ENCODE peak calls at places on chromosomes 1 and 21, in four cellular contexts. One of them, this sample, is unnamed.

GRCh38 chr1:43554444-43554992 is 23.8 kb downstream of the PTPRF start:
- DNase-seq in fibroblast of lung: peak
- DNase-seq in coronary artery: no peak
- DNase-seq in body of pancreas: no peak
- DNase-seq in this sample: no peak

GRCh38 chr21:33650230-33650629 is 7.9 kb downstream of the ITSN1 start:
- DNase-seq in body of pancreas: no peak
- DNase-seq in coronary artery: no peak
- DNase-seq in fibroblast of lung: no peak
- DNase-seq in this sample: no peak

GRCh38 chr21:44752701-44753235 is 41.4 kb upstream of the TSPEAR start:
- DNase-seq in body of pancreas: no peak
- DNase-seq in coronary artery: no peak
- DNase-seq in fibroblast of lung: no peak
- DNase-seq in this sample: no peak

GRCh38 chr1:245108251-245108650 is 46.5 kb upstream of the KIF26B start:
- DNase-seq in fibroblast of lung: no peak
- DNase-seq in coronary artery: no peak
- DNase-seq in body of pancreas: no peak
- DNase-seq in this sample: no peak

GRCh38 chr1:82565546-82565945 is 764.8 kb downstream of the ADGRL2 start:
- DNase-seq in fibroblast of lung: peak
- DNase-seq in body of pancreas: peak
- DNase-seq in coronary artery: no peak
- DNase-seq in this sample: no peak

GRCh38 chr1:109864960-109865611 is 45.6 kb upstream of the CSF1 start:
- DNase-seq in body of pancreas: no peak
- DNase-seq in fibroblast of lung: peak
- DNase-seq in coronary artery: no peak
- DNase-seq in this sample: no peak

GRCh38 chr1:4755301-4756183 is 101.1 kb downstream of the AJAP1 start:
- DNase-seq in coronary artery: no peak
- DNase-seq in body of pancreas: no peak
- DNase-seq in fibroblast of lung: no peak
- DNase-seq in this sample: no peak

GRCh38 chr1:9115656-9116205 is 13.2 kb downstream of the GPR157 start:
- DNase-seq in body of pancreas: peak
- DNase-seq in coronary artery: no peak
- DNase-seq in fibroblast of lung: peak
- DNase-seq in this sample: no peak

GRCh38 chr1:34113887-34114286 is 51.1 kb downstream of the CSMD2 start:
- DNase-seq in coronary artery: no peak
- DNase-seq in fibroblast of lung: no peak
- DNase-seq in body of pancreas: no peak
- DNase-seq in this sample: no peak

GRCh38 chr1:210123924-210124589 is 108.5 kb upstream of the SERTAD4 start:
- DNase-seq in coronary artery: no peak
- DNase-seq in body of pancreas: no peak
- DNase-seq in fibroblast of lung: peak
- DNase-seq in this sample: no peak

GRCh38 chr1:218568962-218569530 is 223.9 kb downstream of the TGFB2 start:
- DNase-seq in fibroblast of lung: no peak
- DNase-seq in body of pancreas: no peak
- DNase-seq in coronary artery: no peak
- DNase-seq in this sample: no peak

GRCh38 chr1:72281144-72281543 is 1.2 kb downstream of the NEGR1 start:
- DNase-seq in coronary artery: no peak
- DNase-seq in fibroblast of lung: peak
- DNase-seq in body of pancreas: no peak
- DNase-seq in this sample: no peak

GRCh38 chr1:53091841-53092645 is 30.0 kb downstream of the PODN start:
- DNase-seq in coronary artery: no peak
- DNase-seq in fibroblast of lung: no peak
- DNase-seq in body of pancreas: peak
- DNase-seq in this sample: no peak

GRCh38 chr1:2936568-2937515 is 84.4 kb upstream of the ACTRT2 start:
- DNase-seq in coronary artery: no peak
- DNase-seq in fibroblast of lung: no peak
- DNase-seq in body of pancreas: peak
- DNase-seq in this sample: no peak

DNA sequence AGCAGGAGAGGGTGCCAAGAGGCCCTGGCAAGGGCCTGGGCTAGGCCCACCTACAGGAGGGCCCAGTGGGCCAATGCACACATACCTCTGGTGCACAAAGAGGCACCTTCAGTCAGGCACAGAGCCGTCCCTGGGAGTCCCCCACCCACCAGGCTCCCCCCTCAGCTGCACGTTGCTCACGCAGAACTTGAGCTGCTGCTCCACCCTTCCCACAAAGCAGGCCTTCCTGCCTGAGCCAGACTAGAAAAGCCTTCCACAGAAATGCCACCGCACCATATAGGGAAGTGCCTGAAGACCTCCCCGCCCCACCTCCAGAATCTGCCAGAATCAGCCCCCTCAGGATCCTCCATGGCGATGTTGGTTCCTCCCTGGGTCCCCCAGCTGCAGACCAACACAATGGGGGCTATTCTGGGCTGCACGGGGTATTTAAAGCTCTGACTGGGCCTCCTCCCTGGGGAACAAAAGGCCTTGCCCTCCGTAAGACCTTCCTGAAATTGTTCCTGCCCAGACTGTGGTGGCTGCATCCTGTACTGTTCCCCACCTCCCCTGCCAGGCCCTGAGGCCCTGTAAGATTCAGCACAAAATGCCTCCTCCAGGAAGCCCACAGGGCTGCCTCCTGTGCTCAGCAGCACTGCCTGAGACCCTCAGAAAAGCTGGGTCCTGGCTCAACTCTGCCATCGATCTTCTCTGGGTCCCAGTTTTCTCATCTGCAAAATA is 27.2 kb downstream of the HSPG2 start:
- DNase-seq in fibroblast of lung: peak
- DNase-seq in body of pancreas: no peak
- DNase-seq in coronary artery: peak
- DNase-seq in this sample: no peak
- H3K27ac ChIP-seq in fibroblast of lung: peak
- H3K27ac ChIP-seq in body of pancreas: no peak
- H3K27ac ChIP-seq in coronary artery: peak
- H3K27ac ChIP-seq in this sample: no peak

GRCh38 chr1:40267767-40268187 is 9.7 kb downstream of the ZMPSTE24 start:
- DNase-seq in coronary artery: no peak
- DNase-seq in body of pancreas: peak
- DNase-seq in fibroblast of lung: peak
- DNase-seq in this sample: no peak
- H3K27ac ChIP-seq in coronary artery: peak
- H3K27ac ChIP-seq in body of pancreas: peak
- H3K27ac ChIP-seq in fibroblast of lung: peak
- H3K27ac ChIP-seq in this sample: no peak

DNA sequence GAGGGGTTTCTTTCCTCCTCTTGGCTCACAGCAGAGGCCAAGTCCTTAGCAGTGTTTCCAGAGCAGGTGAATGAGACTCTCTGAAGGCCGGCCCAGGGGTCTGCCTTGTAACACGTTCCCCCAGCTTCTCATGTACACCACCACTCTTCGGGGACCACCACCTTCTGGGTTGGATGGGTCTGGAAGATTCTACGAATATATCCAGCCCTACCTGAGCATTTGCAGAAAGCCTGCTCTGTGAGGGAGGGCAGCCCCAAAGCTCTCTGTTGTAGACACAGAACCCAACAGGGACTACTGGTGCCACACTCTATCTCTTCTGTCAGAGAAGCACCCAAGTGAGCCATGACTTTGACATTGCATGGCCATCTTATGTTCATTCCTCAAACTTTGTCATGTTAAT is 61.8 kb downstream of the CD247 start:
- DNase-seq in coronary artery: no peak
- DNase-seq in fibroblast of lung: no peak
- DNase-seq in body of pancreas: no peak
- DNase-seq in this sample: no peak
- H3K27ac ChIP-seq in coronary artery: peak
- H3K27ac ChIP-seq in fibroblast of lung: no peak
- H3K27ac ChIP-seq in body of pancreas: no peak
- H3K27ac ChIP-seq in this sample: peak

GRCh38 chr1:85125891-85126290 is 74.9 kb downstream of the SYDE2 start:
- DNase-seq in coronary artery: no peak
- DNase-seq in fibroblast of lung: no peak
- DNase-seq in body of pancreas: peak
- DNase-seq in this sample: no peak
- H3K27ac ChIP-seq in coronary artery: no peak
- H3K27ac ChIP-seq in fibroblast of lung: no peak
- H3K27ac ChIP-seq in body of pancreas: no peak
- H3K27ac ChIP-seq in this sample: no peak

This sample was measured in CD4-positive, CD25-positive, alpha-beta regulatory T cell.